ENCODE peak calls at places on chromosomes 11 and 22, in six cellular contexts. D is AG09319, L is suprapubic skin, Q is HS-27A, M is activated T-cell treated with anti-CD3 and anti-CD28 coated beads for 1 hour, V is skeletal muscle cell. N is an unnamed sample.

GRCh38 chr22:46303347-46303965 is 6.8 kb downstream of the GTSE1 start:
- DNase-seq in V (no peak), L (no peak), M (no peak), Q (no peak), D (no peak), N (peak; percentile 43)

GRCh38 chr11:116703421-116703820 is 69.4 kb downstream of the BUD13 start:
- DNase-seq in D (no peak), L (no peak), M (no peak), V (no peak), Q (no peak), N (no peak)

GRCh38 chr22:46563381-46564083 is 26.1 kb upstream of the CELSR1 start:
- DNase-seq in L (no peak), Q (no peak), M (peak; percentile 71), D (no peak), V (no peak), N (peak; percentile 49)

GRCh38 chr11:123330071-123330470 is 100.0 kb upstream of the GRAMD1B start:
- DNase-seq in L (no peak), Q (no peak), M (no peak), V (no peak), D (no peak), N (no peak)

GRCh38 chr11:118155781-118156530 is 3.3 kb upstream of the SCN4B start:
- DNase-seq in V (no peak), L (no peak), M (no peak), Q (no peak), D (no peak), N (no peak)

GRCh38 chr11:87290304-87290922 is 252.7 kb downstream of the TMEM135 start:
- DNase-seq in L (no peak), M (no peak), D (no peak), V (no peak), Q (no peak), N (peak; percentile 84)

GRCh38 chr11:71372693-71373657 is 75.2 kb downstream of the DHCR7 start:
- DNase-seq in Q (peak; percentile 7), L (no peak), M (no peak), V (peak; percentile 2), D (peak; percentile 10), N (peak; percentile 56)

GRCh38 chr22:50730013-50730891 is 7.8 kb upstream of the ACR start:
- DNase-seq in M (no peak), Q (no peak), D (no peak), L (peak; percentile 60), V (no peak), N (no peak)

GRCh38 chr11:70502677-70503076 is 104.3 kb downstream of the CTTN start:
- DNase-seq in L (no peak), V (no peak), D (no peak), M (no peak), Q (no peak), N (no peak)